ENCODE peak calls at places on chromosome 15, in nine cellular contexts. P is naive thymus-derived CD4-positive, alpha-beta T cell; G is transverse colon; A is SJSA1; Z is hepatocyte; J is stomach; D is fibroblast of lung; H is heart left ventricle; B is esophagus muscularis mucosa. E is an unnamed sample. For H3K27me3, the result is how much of the 10 kb centered on the place peaks cover.

GRCh38 chr15:39118510-39118909 is 462.4 kb upstream of the THBS1 start:
- DNase-seq in H (no peak), A (no peak), G (no peak), P (no peak), B (no peak), Z (no peak), D (peak), J (no peak), E (no peak)

GRCh38 chr15:99967841-99968371 is 234.7 kb upstream of the LYSMD4 start:
- DNase-seq in D (no peak), A (no peak), G (no peak), H (peak), J (peak), P (no peak), Z (no peak), B (no peak), E (no peak)

GRCh38 chr15:83904107-83904720 is 250.3 kb downstream of the ADAMTSL3 start:
- DNase-seq in B (no peak), A (no peak), Z (peak), P (no peak), D (peak), G (peak), J (no peak), H (no peak), E (no peak)

GRCh38 chr15:35583863-35584528 is 38.0 kb upstream of the DPH6 start:
- DNase-seq in D (peak), A (no peak), P (no peak), J (no peak), B (no peak), H (peak), G (no peak), Z (no peak), E (no peak)

GRCh38 chr15:90219421-90220141 is 14.2 kb downstream of the CIB1 start:
- DNase-seq in Z (peak), D (no peak), B (no peak), A (peak), P (peak), G (peak), H (no peak), J (no peak), E (no peak)

GRCh38 chr15:79494963-79495362 is 62.8 kb downstream of the MINAR1 start:
- DNase-seq in B (no peak), P (no peak), A (no peak), H (no peak), Z (no peak), D (no peak), J (no peak), G (no peak), E (no peak)

GRCh38 chr15:90598053-90598577 is 68.4 kb downstream of the CRTC3 start:
- DNase-seq in P (no peak), H (peak), G (peak), Z (peak), D (no peak), B (no peak), A (no peak), J (peak), E (no peak)

GRCh38 chr15:101048191-101049011 is 129.2 kb downstream of the LRRK1 start:
- DNase-seq in G (peak), B (peak), J (peak), A (peak), H (no peak), P (no peak), D (no peak), Z (no peak), E (peak)

GRCh38 chr15:69542028-69542427 is 89.4 kb downstream of the RPLP1 start:
- DNase-seq in B (no peak), J (no peak), D (no peak), A (no peak), H (no peak), Z (no peak), P (no peak), G (no peak), E (no peak)

GRCh38 chr15:89917442-89918085 is 4.8 kb upstream of the ARPIN start:
- DNase-seq in H (no peak), A (no peak), J (no peak), Z (no peak), P (no peak), G (no peak), B (no peak), D (no peak), E (no peak)

GRCh38 chr15:38226867-38227266 is 25.8 kb upstream of the SPRED1 start:
- DNase-seq in G (peak), A (peak), B (no peak), D (peak), Z (peak), H (peak), J (peak), P (no peak), E (no peak)

GRCh38 chr15:84934942-84935729 is 46.5 kb upstream of the PDE8A start:
- DNase-seq in G (no peak), P (no peak), J (no peak), B (no peak), H (no peak), D (no peak), A (no peak), Z (no peak), E (no peak)

GRCh38 chr15:32866486-32867312 is 148.9 kb downstream of the GREM1 start:
- DNase-seq in D (no peak), J (no peak), A (peak), P (no peak), Z (no peak), B (no peak), H (no peak), G (no peak), E (no peak)

DNA sequence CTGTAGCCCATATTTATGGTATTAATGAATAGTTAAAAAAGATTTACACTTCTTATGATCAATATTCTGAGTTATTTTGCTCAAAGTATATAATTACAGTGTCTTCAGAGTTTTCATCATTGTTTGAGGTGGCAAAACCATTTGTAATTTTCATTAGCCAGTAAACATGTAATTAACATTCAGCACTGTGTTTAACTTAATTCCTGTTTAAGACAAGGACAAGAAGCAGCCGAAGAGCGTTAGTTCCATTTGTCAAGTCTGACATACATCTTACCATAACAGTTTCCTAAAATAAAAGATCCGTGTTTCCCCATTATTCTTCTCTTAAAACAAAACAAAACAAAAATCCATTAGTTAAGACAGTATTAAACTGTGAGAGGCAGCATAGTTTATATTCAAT is 5.6 kb upstream of the NR2F2 start:
- DNase-seq in B (no peak), H (no peak), G (no peak), P (no peak), J (no peak), D (peak), Z (no peak), A (no peak), E (no peak)
- H3K27ac ChIP-seq in B (peak), H (peak), G (peak), P (no peak), J (peak), D (peak), Z (peak), A (peak), E (peak)

GRCh38 chr15:74122403-74123130 is 7.8 kb upstream of the ISLR2 start:
- DNase-seq in A (no peak), B (no peak), Z (no peak), J (no peak), G (no peak), D (no peak), P (no peak), H (no peak), E (no peak)
- H3K27me3 ChIP-seq in A (half or more), B (under half), Z (half or more), J (under half), G (under half), D (under half), P (under half), H (under half), E (under half)

GRCh38 chr15:62600376-62600775 is 435.3 kb upstream of the C2CD4B start:
- DNase-seq in A (no peak), G (no peak), Z (no peak), P (no peak), D (peak), H (no peak), B (no peak), J (no peak), E (no peak)
- H3K27ac ChIP-seq in A (no peak), G (no peak), Z (no peak), P (no peak), D (no peak), H (no peak), B (no peak), J (no peak), E (peak)

GRCh38 chr15:68435966-68436365 is 4.0 kb upstream of the ITGA11 start:
- DNase-seq in H (no peak), B (peak), P (no peak), J (no peak), Z (no peak), D (no peak), G (no peak), A (no peak), E (peak)
- H3K27me3 ChIP-seq in H (under half), B (under half), P (under half), J (under half), Z (under half), D (under half), G (under half), A (half or more), E (under half)

GRCh38 chr15:57479005-57479404 is 102.7 kb downstream of the CGNL1 start:
- DNase-seq in P (no peak), Z (no peak), A (no peak), J (no peak), H (no peak), B (no peak), D (no peak), G (no peak), E (no peak)
- H3K27ac ChIP-seq in P (no peak), Z (no peak), A (no peak), J (peak), H (no peak), B (no peak), D (no peak), G (no peak), E (no peak)